ENCODE peak calls at places on chromosomes 6 and 20, in six cellular contexts. A is left cardiac atrium, Q is H7, K is NCI-H1436, C is AG08395, J is astrocyte. L is an unnamed sample.

GRCh38 chr6:20916081-20916480 is 381.8 kb downstream of the CDKAL1 start:
- DNase-seq in Q (no peak), K (no peak), J (peak), C (no peak), A (no peak), L (peak)

GRCh38 chr6:35831257-35832007 is 26.3 kb downstream of the LHFPL5 start:
- DNase-seq in A (no peak), Q (no peak), C (no peak), J (no peak), K (no peak), L (no peak)

GRCh38 chr20:49541733-49542513 is 26.0 kb downstream of the PTGIS start:
- DNase-seq in A (peak), Q (peak), J (peak), C (peak), K (peak), L (peak)

GRCh38 chr6:106163966-106164877 is 78.1 kb downstream of the PRDM1 start:
- DNase-seq in K (no peak), J (peak), A (peak), C (peak), Q (no peak), L (peak)

GRCh38 chr6:29924287-29924686 is 18.0 kb upstream of the HLA-A start:
- DNase-seq in C (no peak), K (no peak), A (no peak), Q (no peak), J (no peak), L (no peak)

GRCh38 chr6:105192707-105193465 is 13.1 kb upstream of the POPDC3 start:
- DNase-seq in Q (no peak), K (no peak), C (peak), J (peak), A (no peak), L (peak)

GRCh38 chr6:31419842-31420241 is 16.4 kb downstream of the MICA start:
- DNase-seq in A (no peak), J (no peak), Q (no peak), C (no peak), K (no peak), L (no peak)

GRCh38 chr6:42359021-42359420 is 92.7 kb downstream of the TRERF1 start:
- DNase-seq in A (no peak), J (no peak), K (no peak), C (peak), Q (no peak), L (no peak)

GRCh38 chr6:68657374-68657773 is 22.3 kb downstream of the ADGRB3 start:
- DNase-seq in K (no peak), C (no peak), A (no peak), J (no peak), Q (no peak), L (no peak)

GRCh38 chr6:16722616-16723015 is 38.6 kb downstream of the ATXN1 start:
- DNase-seq in C (no peak), K (no peak), Q (no peak), J (no peak), A (no peak), L (no peak)

GRCh38 chr6:33678246-33678931 is 33.1 kb downstream of the UQCC2 start:
- DNase-seq in C (no peak), Q (no peak), A (no peak), J (no peak), K (no peak), L (no peak)

GRCh38 chr20:63519765-63520593 is 586 bp upstream of the PPDPF start:
- DNase-seq in Q (peak), A (peak), J (peak), C (peak), K (peak), L (peak)

GRCh38 chr20:47392015-47392720 is 35.7 kb upstream of the ZMYND8 start:
- DNase-seq in J (peak), K (no peak), C (peak), A (peak), Q (no peak), L (peak)

GRCh38 chr20:23954008-23954745 is 34.4 kb downstream of the GGTLC1 start:
- DNase-seq in A (no peak), K (no peak), C (no peak), J (no peak), Q (no peak), L (no peak)

GRCh38 chr6:151808331-151809241 is 1.1 kb downstream of the ESR1 start:
- DNase-seq in C (no peak), J (no peak), K (no peak), A (no peak), Q (peak), L (no peak)

GRCh38 chr20:25020901-25021301 is 28.4 kb upstream of the APMAP start:
- DNase-seq in J (no peak), C (no peak), A (peak), K (no peak), Q (no peak), L (no peak)

GRCh38 chr20:63520939-63521601 is 505 bp downstream of the PPDPF start:
- DNase-seq in J (no peak), K (peak), C (peak), A (peak), Q (peak), L (peak)

GRCh38 chr20:38098952-38099351 is 65.4 kb downstream of the RPRD1B start:
- DNase-seq in Q (no peak), C (no peak), J (no peak), A (no peak), K (no peak), L (no peak)

GRCh38 chr6:143401636-143402370 is 48.7 kb downstream of the ADAT2 start:
- DNase-seq in Q (no peak), C (no peak), A (no peak), J (peak), K (no peak), L (no peak)

GRCh38 chr6:125296461-125296860 is 5.3 kb downstream of the HDDC2 start:
- DNase-seq in J (peak), K (no peak), Q (no peak), A (no peak), C (no peak), L (no peak)

GRCh38 chr6:77038801-77039200 is 424.5 kb downstream of the HTR1B start:
- DNase-seq in C (peak), Q (no peak), K (no peak), J (peak), A (no peak), L (peak)

GRCh38 chr6:105545206-105545920 is 142.5 kb upstream of the PREP start:
- DNase-seq in A (no peak), C (no peak), J (no peak), K (no peak), Q (no peak), L (no peak)

GRCh38 chr6:55898342-55898741 is 23.0 kb upstream of the BMP5 start:
- DNase-seq in C (no peak), A (no peak), Q (no peak), J (peak), K (no peak), L (peak)

GRCh38 chr6:26205625-26206574 is 118.7 kb downstream of the HFE start:
- DNase-seq in C (peak), J (peak), K (no peak), A (no peak), Q (no peak), L (peak)

GRCh38 chr6:19269341-19269898 is 567.8 kb upstream of the ID4 start:
- DNase-seq in K (no peak), J (no peak), C (no peak), A (no peak), Q (no peak), L (no peak)

GRCh38 chr6:148239777-148240462 is 102.7 kb upstream of the SASH1 start:
- DNase-seq in K (no peak), A (no peak), J (no peak), Q (no peak), C (no peak), L (no peak)